ENCODE peak calls at places on chromosomes 13 and 19, in nine cellular contexts. Q, B, S, Z, U, N, R, E and C are unnamed samples.

GRCh38 chr19:17404015-17404414 is 1.4 kb downstream of the BST2 start:
- DNase-seq in Z (no peak), B (no peak), Q (no peak), N (no peak), R (no peak), U (no peak), E (no peak), S (no peak), C (no peak)

GRCh38 chr13:81610613-81611012 is 1269.7 kb upstream of the SPRY2 start:
- DNase-seq in Z (no peak), E (no peak), B (no peak), R (no peak), S (no peak), N (no peak), Q (no peak), U (no peak), C (peak)

GRCh38 chr19:45095496-45096413 is 2.8 kb downstream of the PPP1R37 start:
- DNase-seq in B (no peak), E (no peak), R (no peak), Z (no peak), U (no peak), Q (no peak), N (no peak), S (no peak), C (no peak)

GRCh38 chr13:110471833-110472162 is 89.7 kb downstream of the RAB20 start:
- DNase-seq in B (no peak), N (no peak), Z (no peak), E (no peak), U (no peak), R (no peak), Q (no peak), S (peak), C (peak)

GRCh38 chr13:41356788-41357187 is 45.7 kb downstream of the NAA16 start:
- DNase-seq in B (no peak), S (no peak), Q (peak), U (no peak), N (no peak), R (no peak), Z (no peak), E (no peak), C (no peak)

GRCh38 chr13:21663197-21663596 is 7.7 kb upstream of the FGF9 start:
- DNase-seq in R (no peak), Q (no peak), E (no peak), Z (no peak), U (no peak), B (no peak), S (no peak), N (no peak), C (no peak)

GRCh38 chr19:45294291-45295029 is 28.2 kb downstream of the CKM start:
- DNase-seq in S (peak), B (no peak), R (no peak), Q (no peak), U (no peak), Z (no peak), N (peak), E (no peak), C (no peak)

GRCh38 chr13:26168276-26168814 is 53.8 kb downstream of the RNF6 start:
- DNase-seq in U (no peak), B (no peak), S (no peak), Q (no peak), N (no peak), E (no peak), Z (no peak), R (no peak), C (peak)

GRCh38 chr19:46944123-46944718 is 75.4 kb upstream of the NPAS1 start:
- DNase-seq in S (no peak), U (no peak), R (no peak), E (no peak), Q (no peak), N (no peak), Z (no peak), B (no peak), C (no peak)

GRCh38 chr19:29245221-29245620 is 32.3 kb upstream of the UQCRFS1 start:
- DNase-seq in E (no peak), U (no peak), S (no peak), Q (no peak), Z (no peak), B (no peak), R (no peak), N (peak), C (no peak)

GRCh38 chr13:110479648-110480047 is 81.9 kb downstream of the RAB20 start:
- DNase-seq in B (no peak), U (no peak), Q (no peak), R (no peak), E (no peak), Z (no peak), S (no peak), N (no peak), C (no peak)

GRCh38 chr13:66657165-66657895 is 572.8 kb downstream of the PCDH9 start:
- DNase-seq in E (peak), N (peak), S (peak), Z (peak), R (no peak), U (peak), B (no peak), Q (no peak), C (peak)

GRCh38 chr13:87942204-87942603 is 271.0 kb downstream of the SLITRK5 start:
- DNase-seq in Z (no peak), E (no peak), R (no peak), N (no peak), B (no peak), S (no peak), Q (no peak), U (no peak), C (no peak)